ENCODE peak calls at places on chromosome 4, in five cellular contexts. F is colonic mucosa, Y is HCT116, M is mesenchymal stem cell, A is AG04450. C is an unnamed sample.

GRCh38 chr4:66949424-66949823 is 595.9 kb downstream of the CENPC start:
- DNase-seq in F (no peak), M (no peak), A (no peak), Y (no peak), C (no peak)

GRCh38 chr4:184693056-184693455 is 40.8 kb downstream of the CENPU start:
- DNase-seq in M (no peak), F (no peak), Y (no peak), A (no peak), C (no peak)

GRCh38 chr4:86633854-86634253 is 39.7 kb downstream of the PTPN13 start:
- DNase-seq in M (peak; percentile 34), F (no peak), A (no peak), Y (no peak), C (no peak)

GRCh38 chr4:183438458-183439113 is 5.8 kb upstream of the CDKN2AIP start:
- DNase-seq in A (peak; percentile 65), Y (peak; percentile 82), M (peak; percentile 76), F (peak; percentile 68), C (no peak)

GRCh38 chr4:30844861-30845582 is 124.9 kb downstream of the PCDH7 start:
- DNase-seq in A (no peak), F (no peak), M (no peak), Y (no peak), C (no peak)

GRCh38 chr4:109977854-109978501 is 65.3 kb downstream of the EGF start:
- DNase-seq in F (no peak), Y (peak; percentile 27), A (no peak), M (peak; percentile 62), C (no peak)

GRCh38 chr4:24794916-24795665 is at the start of gene SOD3:
- DNase-seq in F (peak; percentile 88), Y (no peak), M (peak; percentile 69), A (peak; percentile 74), C (no peak)

GRCh38 chr4:25908491-25908901 is 5.5 kb upstream of the SMIM20 start:
- DNase-seq in A (peak; percentile 88), M (peak; percentile 94), F (no peak), Y (peak; percentile 69), C (no peak)

GRCh38 chr4:26178874-26179273 is 141.9 kb upstream of the RBPJ start:
- DNase-seq in A (no peak), F (no peak), M (no peak), Y (no peak), C (no peak)

GRCh38 chr4:186727977-186728519 is 4.4 kb upstream of the FAT1 start:
- DNase-seq in F (peak; percentile 59), M (peak; percentile 50), Y (peak; percentile 63), A (no peak), C (no peak)

GRCh38 chr4:76420901-76421581 is at the start of gene CCDC158:
- DNase-seq in Y (no peak), M (no peak), A (no peak), F (peak; percentile 18), C (peak; percentile 31)

GRCh38 chr4:9898596-9899345 is 117.3 kb downstream of the DRD5 start:
- DNase-seq in M (no peak), F (peak; percentile 40), A (no peak), Y (peak; percentile 35), C (peak; percentile 19)

GRCh38 chr4:3313556-3314228 is 20.9 kb downstream of the RGS12 start:
- DNase-seq in Y (no peak), A (no peak), M (no peak), F (no peak), C (peak; percentile 1)

GRCh38 chr4:89411539-89411938 is 103.9 kb upstream of the GPRIN3 start:
- DNase-seq in F (no peak), A (no peak), Y (no peak), M (no peak), C (no peak)

GRCh38 chr4:177008836-177009501 is 216.2 kb upstream of the VEGFC start:
- DNase-seq in Y (no peak), F (no peak), M (no peak), A (no peak), C (no peak)

GRCh38 chr4:1116837-1117236 is 3.5 kb upstream of the RNF212 start:
- DNase-seq in Y (no peak), F (no peak), A (no peak), M (no peak), C (no peak)

GRCh38 chr4:103786014-103786413 is 66.2 kb upstream of the TACR3 start:
- DNase-seq in M (peak; percentile 34), Y (peak; percentile 56), A (no peak), F (no peak), C (peak; percentile 40)

GRCh38 chr4:108172780-108173598 is 4.3 kb upstream of the LEF1 start:
- DNase-seq in Y (no peak), A (no peak), M (peak; percentile 67), F (peak; percentile 40), C (peak; percentile 48)

GRCh38 chr4:186885289-186885688 is 161.6 kb upstream of the FAT1 start:
- DNase-seq in M (no peak), Y (no peak), F (no peak), A (no peak), C (no peak)

GRCh38 chr4:15654556-15655222 is 468 bp downstream of the FBXL5 start:
- DNase-seq in F (peak; percentile 66), A (no peak), Y (no peak), M (peak; percentile 59), C (peak; percentile 50)

GRCh38 chr4:66767442-66767841 is 777.9 kb downstream of the CENPC start:
- DNase-seq in M (no peak), Y (no peak), A (no peak), F (no peak), C (no peak)

GRCh38 chr4:100649478-100649877 is 131.7 kb upstream of the EMCN start:
- DNase-seq in A (no peak), F (no peak), M (peak; percentile 15), Y (no peak), C (no peak)

GRCh38 chr4:48025005-48025404 is 8.4 kb downstream of the NIPAL1 start:
- DNase-seq in F (no peak), Y (no peak), A (no peak), M (peak; percentile 48), C (no peak)

GRCh38 chr4:54744487-54744886 is 86.7 kb downstream of the KIT start:
- DNase-seq in F (no peak), A (no peak), Y (no peak), M (no peak), C (no peak)

GRCh38 chr4:26330946-26331345 is 10.1 kb downstream of the RBPJ start:
- DNase-seq in Y (no peak), M (peak; percentile 25), F (no peak), A (no peak), C (no peak)

GRCh38 chr4:56907489-56908205 is at the start of gene REST:
- DNase-seq in Y (no peak), F (peak; percentile 83), A (no peak), M (peak; percentile 70), C (peak; percentile 62)

GRCh38 chr4:111991797-111992196 is 153.5 kb upstream of the FAM241A start:
- DNase-seq in F (no peak), M (peak; percentile 94), Y (peak; percentile 8), A (peak; percentile 3), C (no peak)

GRCh38 chr4:10535900-10536299 is 78.7 kb upstream of the ZNF518B start:
- DNase-seq in M (no peak), F (no peak), Y (no peak), A (no peak), C (no peak)

DNA sequence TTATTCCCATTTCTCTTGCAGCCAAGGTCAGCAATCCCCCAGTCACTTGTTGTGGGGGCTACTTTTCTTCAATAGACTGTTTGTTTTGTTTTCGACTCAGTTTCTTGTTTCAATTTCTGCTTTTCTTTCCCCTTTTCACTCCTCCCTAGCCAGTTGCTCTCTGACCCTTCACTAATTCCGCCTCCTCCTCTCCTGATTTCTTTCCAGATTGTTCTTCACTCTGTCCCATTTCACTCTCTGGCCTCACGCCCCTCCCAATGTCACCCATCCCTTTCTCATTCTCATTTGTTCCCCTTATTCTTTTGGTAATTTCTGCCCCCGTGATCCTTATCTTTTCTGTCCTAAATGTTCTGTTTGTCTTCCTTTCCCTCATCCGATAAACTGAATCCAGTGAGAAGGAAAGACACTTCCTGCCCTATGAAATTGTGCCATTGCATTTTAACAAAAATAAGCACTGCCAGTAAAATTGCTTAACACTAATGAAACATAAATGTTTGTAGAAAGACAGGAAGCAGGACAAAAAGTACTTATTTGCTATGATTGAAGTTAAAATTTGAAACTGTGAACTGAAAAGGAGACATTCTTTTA is 94.5 kb upstream of the RASGEF1B start:
- DNase-seq in Y (no peak), M (no peak), A (no peak), F (no peak), C (no peak)
- H3K4me3 ChIP-seq in Y (no peak overlapping the region), M (peak overlapping the region; percentile 72), A (no peak overlapping the region), F (no peak overlapping the region), C (no peak overlapping the region)

DNA sequence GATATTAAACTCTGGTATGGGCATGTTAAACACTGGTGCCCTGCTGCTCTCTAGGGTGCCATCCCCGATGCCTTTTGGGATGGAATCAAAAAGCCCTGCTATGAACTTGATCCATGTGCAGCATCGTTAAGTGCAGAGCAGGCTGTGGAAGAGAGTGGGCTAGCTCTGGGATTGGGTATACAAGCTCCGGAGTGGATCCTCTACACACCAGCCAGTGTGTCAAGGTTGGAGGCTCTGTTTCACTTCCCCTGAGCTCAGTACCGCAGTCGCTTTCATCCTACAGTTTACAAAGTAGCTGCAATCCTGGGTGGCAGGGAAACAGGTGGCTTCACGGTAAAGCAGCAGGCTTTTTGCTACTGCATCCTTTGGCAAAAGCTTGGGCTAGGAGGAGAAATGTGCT is 108.2 kb upstream of the SLC4A4 start:
- DNase-seq in A (no peak), Y (no peak), F (peak; percentile 22), M (no peak), C (no peak)
- H3K4me3 ChIP-seq in A (peak overlapping the region; percentile 21), Y (no peak overlapping the region), F (no peak overlapping the region), M (peak overlapping the region; percentile 25), C (no peak overlapping the region)

DNA sequence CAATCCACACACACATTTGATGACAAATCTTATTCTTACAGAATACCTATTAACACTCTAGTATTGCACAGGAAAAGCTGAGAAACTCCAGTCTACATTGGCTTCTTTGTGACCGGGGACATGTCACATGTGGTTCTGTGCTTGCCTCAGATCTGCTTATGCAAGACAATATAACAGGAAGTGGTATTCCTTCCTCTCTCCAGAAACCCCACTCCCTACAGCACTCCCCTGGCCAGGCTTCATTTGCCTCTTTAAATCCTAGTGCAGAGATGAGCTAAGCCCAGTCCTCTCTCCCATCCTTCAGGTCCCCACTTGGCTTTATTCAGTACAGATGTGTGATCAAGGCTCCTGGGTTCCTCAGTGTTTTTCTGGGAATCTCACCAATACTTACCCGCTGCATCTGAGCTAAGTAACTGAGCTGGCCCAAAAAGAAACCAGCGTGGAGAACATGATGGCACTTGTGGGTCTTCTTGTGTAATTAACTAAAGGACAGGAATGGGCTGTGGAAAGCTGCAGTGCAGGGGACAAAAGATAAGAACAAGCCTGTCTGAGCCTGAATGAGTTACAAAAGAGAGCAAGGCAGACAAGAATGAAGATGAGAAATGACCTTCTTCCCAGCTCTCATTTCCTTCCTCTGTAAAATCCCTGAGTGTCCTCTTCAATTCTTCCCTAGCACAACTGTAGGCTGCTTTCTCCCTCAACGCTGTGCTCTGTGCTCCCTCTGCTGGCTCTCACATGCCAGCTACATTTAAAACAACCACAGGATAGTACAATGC is 105.6 kb downstream of the HNRNPD start:
- DNase-seq in A (peak; percentile 13), Y (peak; percentile 29), F (peak; percentile 46), M (peak; percentile 60), C (peak; percentile 39)
- H3K4me3 ChIP-seq in A (no peak overlapping the region), Y (no peak overlapping the region), F (no peak overlapping the region), M (no peak overlapping the region), C (no peak overlapping the region)

DNA sequence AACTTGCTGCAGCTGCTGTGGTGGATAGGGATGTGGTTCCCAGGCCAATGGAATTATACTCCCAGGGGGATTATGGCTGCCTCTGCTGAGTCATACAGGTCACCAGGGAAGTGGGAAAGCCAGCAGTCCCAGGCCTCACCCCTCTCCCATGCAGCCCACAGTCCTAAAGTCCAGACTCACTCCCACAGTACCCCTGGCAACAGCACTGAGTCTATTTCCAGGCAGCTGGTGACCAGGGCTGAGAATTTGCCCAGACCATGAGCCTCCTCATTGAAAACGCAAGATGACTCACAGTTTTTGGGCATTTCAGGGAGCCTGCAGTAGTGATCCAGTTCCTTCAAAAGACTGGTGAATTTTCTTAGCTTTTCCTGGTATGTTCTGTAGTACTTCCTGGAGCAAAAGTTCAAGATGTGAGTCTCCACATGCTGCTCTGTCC is 137.6 kb downstream of the NPNT start:
- DNase-seq in Y (no peak), A (no peak), M (peak; percentile 75), F (no peak), C (peak; percentile 58)
- H3K4me3 ChIP-seq in Y (no peak overlapping the region), A (no peak overlapping the region), M (no peak overlapping the region), F (no peak overlapping the region), C (no peak overlapping the region)